ENCODE peak calls at places on chromosomes 12 and 14, in eight cellular contexts. One of them, this sample, is unnamed.

GRCh38 chr14:32509632-32510187 is 180.6 kb downstream of the AKAP6 start:
- DNase-seq in Caco-2: no peak
- DNase-seq in adrenal gland: peak
- DNase-seq in MCF 10A: peak
- DNase-seq in psoas muscle: peak
- DNase-seq in WTC11: no peak
- DNase-seq in nephron progenitor cell: no peak
- DNase-seq in mammary epithelial cell: peak
- DNase-seq in this sample: peak

GRCh38 chr12:8081228-8081920 is 700 bp upstream of the NECAP1 start:
- DNase-seq in Caco-2: no peak
- DNase-seq in adrenal gland: peak
- DNase-seq in MCF 10A: peak
- DNase-seq in psoas muscle: no peak
- DNase-seq in WTC11: no peak
- DNase-seq in nephron progenitor cell: no peak
- DNase-seq in mammary epithelial cell: peak
- DNase-seq in this sample: peak

GRCh38 chr12:12683725-12684124 is 12.3 kb downstream of the GPR19 start:
- DNase-seq in Caco-2: no peak
- DNase-seq in adrenal gland: no peak
- DNase-seq in MCF 10A: no peak
- DNase-seq in psoas muscle: no peak
- DNase-seq in WTC11: no peak
- DNase-seq in nephron progenitor cell: no peak
- DNase-seq in mammary epithelial cell: no peak
- DNase-seq in this sample: no peak

GRCh38 chr12:53174881-53175491 is 5.5 kb upstream of the ZNF740 start:
- DNase-seq in Caco-2: peak
- DNase-seq in adrenal gland: peak
- DNase-seq in MCF 10A: peak
- DNase-seq in psoas muscle: no peak
- DNase-seq in WTC11: peak
- DNase-seq in nephron progenitor cell: no peak
- DNase-seq in mammary epithelial cell: no peak
- DNase-seq in this sample: peak

GRCh38 chr14:96445844-96446710 is 54.1 kb downstream of the AK7 start:
- DNase-seq in Caco-2: peak
- DNase-seq in adrenal gland: no peak
- DNase-seq in MCF 10A: no peak
- DNase-seq in psoas muscle: no peak
- DNase-seq in WTC11: no peak
- DNase-seq in nephron progenitor cell: no peak
- DNase-seq in mammary epithelial cell: no peak
- DNase-seq in this sample: no peak

GRCh38 chr12:30822385-30823139 is 67.8 kb upstream of the CAPRIN2 start:
- DNase-seq in Caco-2: no peak
- DNase-seq in adrenal gland: peak
- DNase-seq in MCF 10A: peak
- DNase-seq in psoas muscle: peak
- DNase-seq in WTC11: peak
- DNase-seq in nephron progenitor cell: peak
- DNase-seq in mammary epithelial cell: peak
- DNase-seq in this sample: peak

GRCh38 chr14:100152091-100152490 is 7.4 kb downstream of the DEGS2 start:
- DNase-seq in Caco-2: no peak
- DNase-seq in adrenal gland: no peak
- DNase-seq in MCF 10A: no peak
- DNase-seq in psoas muscle: no peak
- DNase-seq in WTC11: no peak
- DNase-seq in nephron progenitor cell: no peak
- DNase-seq in mammary epithelial cell: no peak
- DNase-seq in this sample: no peak

GRCh38 chr14:99889268-99889667 is 96.1 kb downstream of the EML1 start:
- DNase-seq in Caco-2: no peak
- DNase-seq in adrenal gland: no peak
- DNase-seq in MCF 10A: no peak
- DNase-seq in psoas muscle: no peak
- DNase-seq in WTC11: peak
- DNase-seq in nephron progenitor cell: no peak
- DNase-seq in mammary epithelial cell: no peak
- DNase-seq in this sample: no peak

GRCh38 chr12:88420460-88420859 is 159.8 kb downstream of the KITLG start:
- DNase-seq in Caco-2: no peak
- DNase-seq in adrenal gland: no peak
- DNase-seq in MCF 10A: peak
- DNase-seq in psoas muscle: no peak
- DNase-seq in WTC11: no peak
- DNase-seq in nephron progenitor cell: no peak
- DNase-seq in mammary epithelial cell: peak
- DNase-seq in this sample: no peak

GRCh38 chr14:105087308-105087962 is 22.2 kb upstream of the GPR132 start:
- DNase-seq in Caco-2: peak
- DNase-seq in adrenal gland: no peak
- DNase-seq in MCF 10A: peak
- DNase-seq in psoas muscle: no peak
- DNase-seq in WTC11: no peak
- DNase-seq in nephron progenitor cell: peak
- DNase-seq in mammary epithelial cell: peak
- DNase-seq in this sample: peak

GRCh38 chr12:83821967-83822366 is 1090.6 kb downstream of the SLC6A15 start:
- DNase-seq in Caco-2: no peak
- DNase-seq in adrenal gland: no peak
- DNase-seq in MCF 10A: no peak
- DNase-seq in psoas muscle: no peak
- DNase-seq in WTC11: no peak
- DNase-seq in nephron progenitor cell: no peak
- DNase-seq in mammary epithelial cell: no peak
- DNase-seq in this sample: peak

GRCh38 chr12:83823386-83824045 is 1089.1 kb downstream of the SLC6A15 start:
- DNase-seq in Caco-2: peak
- DNase-seq in adrenal gland: no peak
- DNase-seq in MCF 10A: peak
- DNase-seq in psoas muscle: no peak
- DNase-seq in WTC11: peak
- DNase-seq in nephron progenitor cell: peak
- DNase-seq in mammary epithelial cell: peak
- DNase-seq in this sample: peak

GRCh38 chr12:83827193-83827592 is 1085.4 kb downstream of the SLC6A15 start:
- DNase-seq in Caco-2: no peak
- DNase-seq in adrenal gland: no peak
- DNase-seq in MCF 10A: no peak
- DNase-seq in psoas muscle: no peak
- DNase-seq in WTC11: no peak
- DNase-seq in nephron progenitor cell: peak
- DNase-seq in mammary epithelial cell: peak
- DNase-seq in this sample: no peak

GRCh38 chr12:83826112-83826511 is 1086.5 kb downstream of the SLC6A15 start:
- DNase-seq in Caco-2: peak
- DNase-seq in adrenal gland: peak
- DNase-seq in MCF 10A: peak
- DNase-seq in psoas muscle: no peak
- DNase-seq in WTC11: peak
- DNase-seq in nephron progenitor cell: peak
- DNase-seq in mammary epithelial cell: peak
- DNase-seq in this sample: peak

GRCh38 chr12:83827860-83828259 is 1084.7 kb downstream of the SLC6A15 start:
- DNase-seq in Caco-2: no peak
- DNase-seq in adrenal gland: peak
- DNase-seq in MCF 10A: no peak
- DNase-seq in psoas muscle: no peak
- DNase-seq in WTC11: peak
- DNase-seq in nephron progenitor cell: peak
- DNase-seq in mammary epithelial cell: no peak
- DNase-seq in this sample: no peak
- TF ChIP-seq CTCF in Caco-2: no peak
- TF ChIP-seq CTCF in adrenal gland: no peak
- TF ChIP-seq CTCF in MCF 10A: no peak
- TF ChIP-seq CTCF in psoas muscle: no peak
- TF ChIP-seq CTCF in WTC11: no peak
- TF ChIP-seq CTCF in nephron progenitor cell: no peak
- TF ChIP-seq CTCF in mammary epithelial cell: no peak
- TF ChIP-seq CTCF in this sample: no peak

DNA sequence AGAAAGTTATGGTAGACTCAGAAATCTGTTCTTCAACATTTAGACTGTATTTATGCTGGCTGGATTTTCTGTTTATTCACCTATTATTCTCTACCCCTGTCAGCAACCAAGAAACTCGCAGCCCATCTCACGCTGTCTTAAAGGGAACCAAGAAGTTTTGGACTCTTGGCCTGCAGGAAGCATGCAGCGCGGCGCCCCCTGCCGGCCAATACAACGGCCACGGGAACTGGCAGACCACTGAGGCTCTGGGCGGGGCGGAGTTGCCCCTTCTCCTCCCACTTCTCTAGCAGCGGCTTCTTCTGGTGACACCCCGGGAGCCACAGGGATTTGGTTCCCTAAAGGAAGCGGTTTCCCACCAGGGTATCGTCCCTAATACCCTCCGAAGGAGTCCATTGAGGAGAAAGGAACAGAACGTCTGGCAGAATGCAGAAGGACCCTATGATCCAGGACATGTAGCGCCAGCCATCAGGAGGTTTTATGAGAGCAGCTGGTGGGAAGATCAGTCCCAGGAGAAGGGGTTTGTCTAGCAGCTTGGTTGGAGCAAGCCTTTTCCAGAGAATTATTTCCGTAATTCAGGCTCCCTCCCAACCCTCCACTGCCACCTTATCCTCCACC is 21.0 kb upstream of the RNASE2 start:
- DNase-seq in Caco-2: no peak
- DNase-seq in adrenal gland: no peak
- DNase-seq in MCF 10A: peak
- DNase-seq in psoas muscle: peak
- DNase-seq in WTC11: peak
- DNase-seq in nephron progenitor cell: peak
- DNase-seq in mammary epithelial cell: no peak
- DNase-seq in this sample: peak
- TF ChIP-seq CTCF in Caco-2: peak
- TF ChIP-seq CTCF in adrenal gland: peak
- TF ChIP-seq CTCF in MCF 10A: peak
- TF ChIP-seq CTCF in psoas muscle: peak
- TF ChIP-seq CTCF in WTC11: peak
- TF ChIP-seq CTCF in nephron progenitor cell: peak
- TF ChIP-seq CTCF in mammary epithelial cell: peak
- TF ChIP-seq CTCF in this sample: peak

GRCh38 chr12:56614627-56615026 is 15.5 kb downstream of the BAZ2A start:
- DNase-seq in Caco-2: no peak
- DNase-seq in adrenal gland: no peak
- DNase-seq in MCF 10A: no peak
- DNase-seq in psoas muscle: no peak
- DNase-seq in WTC11: no peak
- DNase-seq in nephron progenitor cell: no peak
- DNase-seq in mammary epithelial cell: no peak
- DNase-seq in this sample: no peak

GRCh38 chr12:56616924-56617323 is 13.2 kb downstream of the BAZ2A start:
- DNase-seq in Caco-2: no peak
- DNase-seq in adrenal gland: no peak
- DNase-seq in MCF 10A: no peak
- DNase-seq in psoas muscle: no peak
- DNase-seq in WTC11: no peak
- DNase-seq in nephron progenitor cell: no peak
- DNase-seq in mammary epithelial cell: no peak
- DNase-seq in this sample: peak

DNA sequence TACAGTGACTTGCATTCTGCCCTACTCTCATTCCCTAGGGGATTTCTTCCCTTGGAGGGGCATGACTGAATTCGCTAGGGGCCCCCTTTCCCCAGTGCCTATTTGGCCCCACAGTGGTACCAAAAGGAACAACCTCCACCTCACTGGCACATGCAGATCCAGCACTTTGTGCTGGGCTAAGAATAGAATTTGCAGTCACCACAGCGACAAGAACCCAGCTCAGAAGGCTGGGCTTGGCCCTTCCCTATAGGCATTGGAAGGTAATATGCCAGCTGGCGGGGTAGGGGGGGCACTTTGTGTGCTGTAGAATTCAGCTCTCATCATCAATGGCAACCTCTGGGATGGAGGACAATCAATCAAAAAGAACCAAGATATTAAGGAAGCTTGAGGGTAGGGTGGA is 13.9 kb downstream of the BAZ2A start:
- DNase-seq in Caco-2: no peak
- DNase-seq in adrenal gland: no peak
- DNase-seq in MCF 10A: no peak
- DNase-seq in psoas muscle: no peak
- DNase-seq in WTC11: no peak
- DNase-seq in nephron progenitor cell: no peak
- DNase-seq in mammary epithelial cell: no peak
- DNase-seq in this sample: peak
- TF ChIP-seq CTCF in Caco-2: no peak
- TF ChIP-seq CTCF in adrenal gland: no peak
- TF ChIP-seq CTCF in MCF 10A: no peak
- TF ChIP-seq CTCF in psoas muscle: peak
- TF ChIP-seq CTCF in WTC11: no peak
- TF ChIP-seq CTCF in nephron progenitor cell: no peak
- TF ChIP-seq CTCF in mammary epithelial cell: no peak
- TF ChIP-seq CTCF in this sample: no peak

GRCh38 chr12:1881301-1881700 is 37.2 kb downstream of the CACNA2D4 start:
- DNase-seq in Caco-2: no peak
- DNase-seq in adrenal gland: no peak
- DNase-seq in MCF 10A: no peak
- DNase-seq in psoas muscle: no peak
- DNase-seq in WTC11: no peak
- DNase-seq in nephron progenitor cell: no peak
- DNase-seq in mammary epithelial cell: no peak
- DNase-seq in this sample: no peak
- TF ChIP-seq CTCF in Caco-2: no peak
- TF ChIP-seq CTCF in adrenal gland: no peak
- TF ChIP-seq CTCF in MCF 10A: no peak
- TF ChIP-seq CTCF in psoas muscle: no peak
- TF ChIP-seq CTCF in WTC11: no peak
- TF ChIP-seq CTCF in nephron progenitor cell: no peak
- TF ChIP-seq CTCF in mammary epithelial cell: no peak
- TF ChIP-seq CTCF in this sample: no peak

DNA sequence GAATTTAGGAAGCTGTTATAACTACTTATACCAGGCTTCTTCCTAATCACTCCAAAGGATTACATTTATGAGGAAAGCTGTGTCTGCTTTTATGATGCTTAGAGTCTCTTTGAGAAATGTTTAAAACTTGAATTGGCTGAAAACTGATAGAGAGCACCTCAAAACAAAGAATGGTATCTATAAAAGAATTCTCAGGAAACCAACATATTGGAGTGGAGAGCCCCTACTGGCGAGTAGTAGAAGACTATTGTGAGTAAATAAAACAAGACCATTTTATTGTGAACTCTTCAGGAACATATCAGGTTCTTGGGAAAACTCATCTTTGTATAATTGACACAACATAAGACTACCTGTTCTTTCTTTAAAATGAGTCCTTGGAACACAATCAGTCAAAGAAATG is 578.6 kb downstream of the RERGL start:
- DNase-seq in Caco-2: no peak
- DNase-seq in adrenal gland: no peak
- DNase-seq in MCF 10A: peak
- DNase-seq in psoas muscle: no peak
- DNase-seq in WTC11: no peak
- DNase-seq in nephron progenitor cell: no peak
- DNase-seq in mammary epithelial cell: no peak
- DNase-seq in this sample: no peak
- TF ChIP-seq CTCF in Caco-2: peak
- TF ChIP-seq CTCF in adrenal gland: no peak
- TF ChIP-seq CTCF in MCF 10A: peak
- TF ChIP-seq CTCF in psoas muscle: no peak
- TF ChIP-seq CTCF in WTC11: peak
- TF ChIP-seq CTCF in nephron progenitor cell: peak
- TF ChIP-seq CTCF in mammary epithelial cell: peak
- TF ChIP-seq CTCF in this sample: no peak